ENCODE peak calls at places on chromosomes 5 and 9, in four cellular contexts. L is fibroblast of the aortic adventitia, Y is foreskin fibroblast, W is cardiac fibroblast. I is an unnamed sample.

GRCh38 chr9:20623021-20623747 is 885 bp upstream of the MLLT3 start:
- DNase-seq in W (peak; percentile 12), L (no peak), Y (peak; percentile 55), I (no peak)

GRCh38 chr9:88738708-88739107 is 203.7 kb downstream of the NXNL2 start:
- DNase-seq in L (peak; percentile 94), W (peak; percentile 53), Y (peak; percentile 74), I (no peak)

GRCh38 chr5:151448038-151448985 is 909 bp downstream of the SLC36A1 start:
- DNase-seq in W (no peak), L (peak; percentile 14), Y (peak; percentile 35), I (no peak)

GRCh38 chr5:107425541-107426031 is 245.2 kb downstream of the EFNA5 start:
- DNase-seq in W (peak; percentile 80), Y (peak; percentile 82), L (peak; percentile 81), I (peak; percentile 93)

GRCh38 chr5:77356740-77357139 is 135.4 kb downstream of the WDR41 start:
- DNase-seq in Y (peak; percentile 63), L (no peak), W (no peak), I (peak; percentile 47)

GRCh38 chr9:112761912-112762651 is 11.5 kb downstream of the SNX30 start:
- DNase-seq in L (no peak), Y (peak; percentile 70), W (no peak), I (no peak)

GRCh38 chr5:168324864-168325615 is 33.6 kb downstream of the WWC1 start:
- DNase-seq in W (no peak), L (no peak), Y (peak; percentile 49), I (no peak)

GRCh38 chr5:76561959-76562358 is 61.2 kb downstream of the F2RL2 start:
- DNase-seq in W (no peak), Y (no peak), L (no peak), I (no peak)

GRCh38 chr9:13532407-13532806 is 252.9 kb upstream of the MPDZ start:
- DNase-seq in L (no peak), W (no peak), Y (no peak), I (no peak)

GRCh38 chr9:136105398-136106135 is 10.5 kb upstream of the NACC2 start:
- DNase-seq in W (peak; percentile 39), L (peak; percentile 9), Y (peak; percentile 65), I (peak; percentile 28)

GRCh38 chr5:53930457-53930856 is 370.0 kb downstream of the NDUFS4 start:
- DNase-seq in Y (no peak), W (peak; percentile 31), L (no peak), I (no peak)

GRCh38 chr9:133704711-133705181 is 33.4 kb downstream of the SARDH start:
- DNase-seq in L (no peak), W (no peak), Y (no peak), I (no peak)

GRCh38 chr5:171661146-171661545 is 124.5 kb upstream of the SMIM23 start:
- DNase-seq in L (peak; percentile 15), Y (no peak), W (no peak), I (peak; percentile 47)

GRCh38 chr5:34522599-34523381 is 133.3 kb upstream of the RAI14 start:
- DNase-seq in Y (peak; percentile 95), L (peak; percentile 93), W (peak; percentile 92), I (peak; percentile 93)

GRCh38 chr5:132380741-132381140 is 11.2 kb downstream of the SLC22A5 start:
- DNase-seq in L (no peak), W (no peak), Y (no peak), I (no peak)

GRCh38 chr9:89872426-89872912 is 267.7 kb downstream of the GADD45G start:
- DNase-seq in Y (no peak), L (no peak), W (no peak), I (no peak)

GRCh38 chr9:84111726-84112125 is 131.1 kb downstream of the RMI1 start:
- DNase-seq in Y (peak; percentile 56), W (peak; percentile 22), L (peak; percentile 4), I (peak; percentile 33)

GRCh38 chr9:113373676-113374392 is 3.0 kb downstream of the HDHD3 start:
- DNase-seq in L (no peak), Y (no peak), W (no peak), I (no peak)

GRCh38 chr9:137621131-137621757 is 2.4 kb downstream of the EHMT1 start:
- DNase-seq in Y (peak; percentile 58), W (peak; percentile 35), L (no peak), I (no peak)
- H3K4me3 ChIP-seq in Y (no peak overlapping the region), W (no peak overlapping the region), L (no peak overlapping the region), I (no peak overlapping the region)

DNA sequence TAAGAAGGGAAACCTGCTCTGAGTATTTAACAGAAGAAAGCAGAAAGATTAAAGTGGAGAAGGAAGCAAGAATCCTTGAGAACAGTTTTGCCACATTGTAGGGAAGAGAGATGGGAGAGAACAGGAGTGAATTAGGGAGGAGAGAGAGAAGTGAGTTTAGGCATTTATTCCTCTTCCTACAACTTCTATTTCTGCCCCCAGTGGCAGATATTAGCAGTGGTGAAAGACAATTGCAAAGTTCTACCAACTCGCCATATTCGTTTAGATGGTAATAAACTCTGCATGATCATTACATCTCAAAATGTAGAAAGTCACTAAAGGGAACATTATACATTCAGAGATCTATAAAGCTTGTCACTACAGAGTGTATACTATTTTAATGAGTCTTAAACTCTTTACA is 440.1 kb upstream of the TRPC7 start:
- DNase-seq in L (no peak), Y (no peak), W (no peak), I (no peak)
- TF ChIP-seq CTCF in L (peak; percentile 45), Y (peak; percentile 17), W (peak; percentile 25), I (peak; percentile 20)

DNA sequence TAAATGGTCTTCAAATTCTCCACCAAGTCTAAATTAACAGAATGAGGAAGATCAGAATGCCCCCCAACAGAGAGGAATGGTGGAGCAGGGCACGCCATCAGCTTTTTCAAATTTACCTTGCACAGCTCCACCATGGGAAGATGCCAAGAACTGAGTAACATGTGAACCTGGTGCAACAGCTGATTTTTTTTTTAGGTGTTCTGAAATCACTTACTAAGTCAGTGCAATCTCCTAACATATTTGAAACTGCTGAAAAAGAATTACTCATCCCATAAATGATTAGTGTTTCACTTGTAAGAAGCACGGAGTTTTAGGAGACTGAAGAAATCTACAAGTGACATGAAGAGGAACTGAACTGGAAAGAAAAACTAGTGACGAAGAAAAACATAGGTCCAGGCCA is 5.1 kb downstream of the TMEM245 start:
- DNase-seq in Y (peak; percentile 67), L (peak; percentile 67), W (no peak), I (peak; percentile 29)
- H3K4me3 ChIP-seq in Y (no peak overlapping the region), L (no peak overlapping the region), W (no peak overlapping the region), I (no peak overlapping the region)

DNA sequence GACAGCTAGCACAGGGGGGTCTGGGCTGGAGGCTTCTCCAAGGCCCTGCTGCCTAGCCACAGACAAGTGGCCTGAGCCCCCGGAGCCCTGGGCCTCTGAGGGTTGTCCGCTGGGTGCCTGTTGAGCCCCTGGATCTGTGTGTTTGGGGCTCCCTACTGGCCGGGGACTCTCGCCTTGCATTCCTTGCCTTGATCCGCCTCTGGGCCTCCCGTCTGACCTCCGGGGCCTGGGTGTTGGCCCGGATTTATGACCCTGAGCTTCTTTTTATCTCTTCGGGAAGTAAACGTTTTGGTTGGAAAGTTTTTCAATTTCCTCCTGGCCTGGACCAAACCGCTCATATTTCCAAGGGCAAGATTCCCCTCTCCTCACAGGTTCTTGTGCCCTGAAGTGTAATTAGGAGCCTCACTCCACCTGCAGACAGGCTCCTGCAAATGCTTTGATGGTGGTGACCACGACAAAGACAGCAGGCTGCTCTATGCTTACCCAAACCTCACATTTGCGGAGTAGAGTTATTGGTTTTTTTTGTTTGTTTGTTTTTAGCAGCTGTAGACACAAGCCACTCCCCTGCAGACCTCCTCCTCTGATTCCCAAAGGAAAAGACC is 69.2 kb upstream of the EGFLAM start:
- DNase-seq in Y (no peak), W (no peak), L (no peak), I (no peak)
- TF ChIP-seq CTCF in Y (no peak), W (no peak), L (no peak), I (no peak)

I was measured in astrocyte of the spinal cord.